ENCODE peak calls at places on chromosomes 11 and 22, in seven cellular contexts. One of them, this sample, is unnamed.

GRCh38 chr22:44311855-44312170 is 938 bp downstream of the SHISAL1 start:
- DNase-seq in HCT116: no peak
- DNase-seq in prostate gland: no peak
- DNase-seq in Peyer's patch: no peak
- DNase-seq in adrenal gland: no peak
- DNase-seq in suprapubic skin: no peak
- DNase-seq in heart left ventricle: no peak
- DNase-seq in this sample: no peak

GRCh38 chr22:47055921-47056320 is 293.5 kb downstream of the TBC1D22A start:
- DNase-seq in HCT116: no peak
- DNase-seq in prostate gland: no peak
- DNase-seq in Peyer's patch: no peak
- DNase-seq in adrenal gland: no peak
- DNase-seq in suprapubic skin: no peak
- DNase-seq in heart left ventricle: no peak
- DNase-seq in this sample: no peak

GRCh38 chr22:24289138-24289537 is 18.5 kb downstream of the SPECC1L start:
- DNase-seq in HCT116: no peak
- DNase-seq in prostate gland: no peak
- DNase-seq in Peyer's patch: no peak
- DNase-seq in adrenal gland: no peak
- DNase-seq in suprapubic skin: no peak
- DNase-seq in heart left ventricle: no peak
- DNase-seq in this sample: no peak

GRCh38 chr11:131760191-131760951 is 390.0 kb downstream of the NTM start:
- DNase-seq in HCT116: no peak
- DNase-seq in prostate gland: no peak
- DNase-seq in Peyer's patch: no peak
- DNase-seq in adrenal gland: no peak
- DNase-seq in suprapubic skin: no peak
- DNase-seq in heart left ventricle: peak
- DNase-seq in this sample: no peak

GRCh38 chr22:27274770-27275449 is 526.6 kb downstream of the MN1 start:
- DNase-seq in HCT116: no peak
- DNase-seq in prostate gland: no peak
- DNase-seq in Peyer's patch: no peak
- DNase-seq in adrenal gland: no peak
- DNase-seq in suprapubic skin: no peak
- DNase-seq in heart left ventricle: no peak
- DNase-seq in this sample: no peak

GRCh38 chr22:31102441-31103081 is 4.8 kb downstream of the SELENOM start:
- DNase-seq in HCT116: no peak
- DNase-seq in prostate gland: no peak
- DNase-seq in Peyer's patch: peak
- DNase-seq in adrenal gland: peak
- DNase-seq in suprapubic skin: peak
- DNase-seq in heart left ventricle: peak
- DNase-seq in this sample: peak

GRCh38 chr22:43128116-43128515 is 15.1 kb downstream of the MCAT start:
- DNase-seq in HCT116: no peak
- DNase-seq in prostate gland: no peak
- DNase-seq in Peyer's patch: no peak
- DNase-seq in adrenal gland: no peak
- DNase-seq in suprapubic skin: no peak
- DNase-seq in heart left ventricle: no peak
- DNase-seq in this sample: no peak

GRCh38 chr11:85164743-85165142 is 462.4 kb downstream of the DLG2 start:
- DNase-seq in HCT116: no peak
- DNase-seq in prostate gland: no peak
- DNase-seq in Peyer's patch: no peak
- DNase-seq in adrenal gland: no peak
- DNase-seq in suprapubic skin: no peak
- DNase-seq in heart left ventricle: no peak
- DNase-seq in this sample: no peak

GRCh38 chr11:134676516-134677287 is 264.7 kb upstream of the B3GAT1 start:
- DNase-seq in HCT116: no peak
- DNase-seq in prostate gland: peak
- DNase-seq in Peyer's patch: no peak
- DNase-seq in adrenal gland: no peak
- DNase-seq in suprapubic skin: peak
- DNase-seq in heart left ventricle: no peak
- DNase-seq in this sample: no peak

GRCh38 chr22:47168900-47169800 is 406.7 kb downstream of the TBC1D22A start:
- DNase-seq in HCT116: no peak
- DNase-seq in prostate gland: no peak
- DNase-seq in Peyer's patch: peak
- DNase-seq in adrenal gland: peak
- DNase-seq in suprapubic skin: peak
- DNase-seq in heart left ventricle: no peak
- DNase-seq in this sample: peak

GRCh38 chr22:50436134-50436830 is 38.6 kb downstream of the SBF1 start:
- DNase-seq in HCT116: no peak
- DNase-seq in prostate gland: no peak
- DNase-seq in Peyer's patch: no peak
- DNase-seq in adrenal gland: no peak
- DNase-seq in suprapubic skin: peak
- DNase-seq in heart left ventricle: no peak
- DNase-seq in this sample: no peak

GRCh38 chr11:64727131-64727530 is 4.1 kb upstream of the NRXN2 start:
- DNase-seq in HCT116: no peak
- DNase-seq in prostate gland: no peak
- DNase-seq in Peyer's patch: no peak
- DNase-seq in adrenal gland: no peak
- DNase-seq in suprapubic skin: no peak
- DNase-seq in heart left ventricle: no peak
- DNase-seq in this sample: no peak

GRCh38 chr11:2097356-2097997 is 41.7 kb downstream of the IGF2 start:
- DNase-seq in HCT116: no peak
- DNase-seq in prostate gland: peak
- DNase-seq in Peyer's patch: peak
- DNase-seq in adrenal gland: peak
- DNase-seq in suprapubic skin: peak
- DNase-seq in heart left ventricle: peak
- DNase-seq in this sample: no peak

GRCh38 chr22:17047656-17048055 is 37.1 kb upstream of the IL17RA start:
- DNase-seq in HCT116: no peak
- DNase-seq in prostate gland: no peak
- DNase-seq in Peyer's patch: no peak
- DNase-seq in adrenal gland: no peak
- DNase-seq in suprapubic skin: no peak
- DNase-seq in heart left ventricle: no peak
- DNase-seq in this sample: no peak
- TF ChIP-seq CTCF in HCT116: no peak
- TF ChIP-seq CTCF in prostate gland: no peak
- TF ChIP-seq CTCF in Peyer's patch: no peak
- TF ChIP-seq CTCF in adrenal gland: no peak
- TF ChIP-seq CTCF in suprapubic skin: no peak
- TF ChIP-seq CTCF in heart left ventricle: no peak
- TF ChIP-seq CTCF in this sample: no peak

GRCh38 chr11:43879789-43880639 is 617 bp upstream of the ALKBH3 start:
- DNase-seq in HCT116: no peak
- DNase-seq in prostate gland: no peak
- DNase-seq in Peyer's patch: no peak
- DNase-seq in adrenal gland: no peak
- DNase-seq in suprapubic skin: no peak
- DNase-seq in heart left ventricle: no peak
- DNase-seq in this sample: no peak

GRCh38 chr11:43874738-43875137 is 5.9 kb upstream of the ALKBH3 start:
- DNase-seq in HCT116: no peak
- DNase-seq in prostate gland: no peak
- DNase-seq in Peyer's patch: no peak
- DNase-seq in adrenal gland: no peak
- DNase-seq in suprapubic skin: no peak
- DNase-seq in heart left ventricle: no peak
- DNase-seq in this sample: no peak

GRCh38 chr11:43880640-43881159 is at the start of gene ALKBH3:
- DNase-seq in HCT116: peak
- DNase-seq in prostate gland: peak
- DNase-seq in Peyer's patch: peak
- DNase-seq in adrenal gland: peak
- DNase-seq in suprapubic skin: peak
- DNase-seq in heart left ventricle: peak
- DNase-seq in this sample: peak
- H3K27ac ChIP-seq in HCT116: peak
- H3K27ac ChIP-seq in prostate gland: peak
- H3K27ac ChIP-seq in Peyer's patch: peak
- H3K27ac ChIP-seq in adrenal gland: peak
- H3K27ac ChIP-seq in suprapubic skin: peak
- H3K27ac ChIP-seq in heart left ventricle: peak
- H3K27ac ChIP-seq in this sample: peak

DNA sequence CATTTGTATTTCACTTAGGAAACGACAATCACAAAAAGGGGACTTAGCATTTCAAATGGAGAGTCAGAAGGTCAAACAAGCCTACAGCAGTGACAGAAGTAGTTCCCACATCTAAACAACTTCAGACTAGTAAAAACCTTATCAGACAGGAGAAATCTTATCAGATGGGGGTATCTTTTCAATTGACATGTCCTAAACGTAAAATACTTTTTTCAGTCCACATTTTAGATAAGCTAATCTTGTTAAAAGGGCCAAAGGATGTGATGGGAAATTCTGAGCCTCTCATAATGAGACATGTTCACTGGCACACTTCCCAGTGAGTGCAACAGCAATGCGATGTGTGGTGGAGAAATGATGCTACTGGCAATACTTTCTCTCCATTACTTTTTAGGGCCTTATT is 2.4 kb downstream of the MAPK1 start:
- DNase-seq in HCT116: no peak
- DNase-seq in prostate gland: peak
- DNase-seq in Peyer's patch: no peak
- DNase-seq in adrenal gland: peak
- DNase-seq in suprapubic skin: no peak
- DNase-seq in heart left ventricle: peak
- DNase-seq in this sample: no peak
- H3K4me3 ChIP-seq in HCT116: no peak
- H3K4me3 ChIP-seq in prostate gland: no peak
- H3K4me3 ChIP-seq in Peyer's patch: no peak
- H3K4me3 ChIP-seq in adrenal gland: no peak
- H3K4me3 ChIP-seq in suprapubic skin: peak
- H3K4me3 ChIP-seq in heart left ventricle: no peak
- H3K4me3 ChIP-seq in this sample: peak

DNA sequence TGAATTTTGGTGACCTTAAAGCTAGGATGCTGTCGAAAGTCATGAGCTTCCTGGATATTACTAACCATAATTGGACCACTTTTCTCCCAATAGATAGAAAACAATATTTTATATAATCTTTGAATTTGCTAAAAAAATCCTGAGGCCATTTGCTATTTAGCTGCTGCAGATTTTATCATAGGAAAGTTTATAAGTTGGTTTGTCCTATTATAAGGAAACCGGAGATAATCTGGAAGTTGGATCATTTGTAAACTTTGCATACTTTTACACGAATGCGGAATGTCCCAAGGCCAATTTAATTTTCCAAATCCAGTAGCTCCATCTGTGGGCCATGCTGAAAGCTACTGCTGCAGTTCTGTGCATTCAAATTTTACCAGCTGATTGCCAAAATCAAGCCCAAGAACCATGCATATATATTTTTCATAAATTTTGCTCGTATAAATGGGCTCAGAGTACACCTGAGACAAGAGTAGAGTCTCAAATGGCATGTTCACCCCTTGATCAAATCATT is 378.3 kb downstream of the FAM181B start:
- DNase-seq in HCT116: no peak
- DNase-seq in prostate gland: no peak
- DNase-seq in Peyer's patch: no peak
- DNase-seq in adrenal gland: no peak
- DNase-seq in suprapubic skin: no peak
- DNase-seq in heart left ventricle: no peak
- DNase-seq in this sample: no peak
- TF ChIP-seq CTCF in HCT116: no peak
- TF ChIP-seq CTCF in prostate gland: no peak
- TF ChIP-seq CTCF in Peyer's patch: no peak
- TF ChIP-seq CTCF in adrenal gland: no peak
- TF ChIP-seq CTCF in suprapubic skin: no peak
- TF ChIP-seq CTCF in heart left ventricle: no peak
- TF ChIP-seq CTCF in this sample: no peak

This sample was measured in coronary artery.